ENCODE peak calls at places on chromosomes 5 and 9, in nine cellular contexts. E, X, T, B, F, R, Q, I and N are unnamed samples.

GRCh38 chr9:137956688-137957385 is 79.3 kb downstream of the CACNA1B start:
- DNase-seq in X (no peak), B (no peak), I (no peak), T (no peak), Q (no peak), F (no peak), R (no peak), E (no peak), N (no peak)

GRCh38 chr5:4868140-4868735 is 271.9 kb upstream of the ADAMTS16 start:
- DNase-seq in F (peak; percentile 12), B (peak; percentile 29), Q (peak; percentile 23), X (peak; percentile 84), I (no peak), R (peak; percentile 43), T (no peak), E (no peak), N (peak; percentile 39)

GRCh38 chr9:116756995-116757394 is 69.9 kb downstream of the TRIM32 start:
- DNase-seq in Q (no peak), I (no peak), X (no peak), T (no peak), R (no peak), B (no peak), F (no peak), E (no peak), N (no peak)

GRCh38 chr9:109064963-109065701 is 51.8 kb upstream of the CTNNAL1 start:
- DNase-seq in Q (peak; percentile 33), X (no peak), T (no peak), F (peak; percentile 63), E (no peak), R (peak; percentile 32), B (peak; percentile 51), I (no peak), N (no peak)

GRCh38 chr9:24351258-24351657 is 194.4 kb downstream of the IZUMO3 start:
- DNase-seq in I (no peak), T (no peak), F (no peak), Q (no peak), B (no peak), E (no peak), R (no peak), X (no peak), N (no peak)

GRCh38 chr5:141485305-141486055 is 650 bp downstream of the PCDHGC4 start:
- DNase-seq in T (no peak), Q (no peak), F (no peak), X (no peak), I (no peak), R (no peak), E (no peak), B (no peak), N (no peak)

GRCh38 chr9:22214497-22215031 is 205.5 kb upstream of the CDKN2B start:
- DNase-seq in F (no peak), I (peak; percentile 47), T (no peak), E (no peak), R (no peak), Q (peak; percentile 83), X (no peak), B (peak; percentile 34), N (peak; percentile 51)

GRCh38 chr5:31119938-31120641 is 73.4 kb upstream of the CDH6 start:
- DNase-seq in X (no peak), R (no peak), T (no peak), Q (no peak), I (no peak), F (peak; percentile 86), B (no peak), E (no peak), N (peak; percentile 1)

GRCh38 chr9:114316605-114317230 is 6.2 kb upstream of the ORM1 start:
- DNase-seq in R (no peak), Q (no peak), I (no peak), E (peak; percentile 14), B (peak; percentile 8), F (no peak), X (no peak), T (no peak), N (no peak)

GRCh38 chr9:120626512-120626911 is 46.5 kb upstream of the CDK5RAP2 start:
- DNase-seq in X (no peak), I (no peak), E (no peak), T (no peak), F (no peak), R (no peak), Q (no peak), B (no peak), N (no peak)

GRCh38 chr5:75046366-75047142 is 5.8 kb downstream of the GCNT4 start:
- DNase-seq in Q (peak; percentile 30), I (no peak), B (no peak), R (peak; percentile 5), E (no peak), F (no peak), T (no peak), X (no peak), N (no peak)

GRCh38 chr5:155103164-155103563 is 89.6 kb downstream of the KIF4B start:
- DNase-seq in F (no peak), E (no peak), I (no peak), Q (no peak), R (no peak), X (no peak), T (no peak), B (peak; percentile 16), N (peak; percentile 71)

GRCh38 chr9:19689324-19690087 is 99.3 kb downstream of the SLC24A2 start:
- DNase-seq in B (no peak), I (no peak), R (no peak), F (no peak), E (no peak), X (no peak), T (no peak), Q (no peak), N (peak; percentile 34)

GRCh38 chr9:30925635-30926034 is 1458.8 kb upstream of the ACO1 start:
- DNase-seq in R (no peak), F (no peak), T (no peak), E (no peak), B (no peak), X (no peak), Q (no peak), I (no peak), N (no peak)

GRCh38 chr5:13354611-13355010 is 589.9 kb downstream of the DNAH5 start:
- DNase-seq in B (no peak), F (peak; percentile 10), E (no peak), Q (no peak), I (no peak), T (no peak), R (peak; percentile 25), X (no peak), N (peak; percentile 17)

DNA sequence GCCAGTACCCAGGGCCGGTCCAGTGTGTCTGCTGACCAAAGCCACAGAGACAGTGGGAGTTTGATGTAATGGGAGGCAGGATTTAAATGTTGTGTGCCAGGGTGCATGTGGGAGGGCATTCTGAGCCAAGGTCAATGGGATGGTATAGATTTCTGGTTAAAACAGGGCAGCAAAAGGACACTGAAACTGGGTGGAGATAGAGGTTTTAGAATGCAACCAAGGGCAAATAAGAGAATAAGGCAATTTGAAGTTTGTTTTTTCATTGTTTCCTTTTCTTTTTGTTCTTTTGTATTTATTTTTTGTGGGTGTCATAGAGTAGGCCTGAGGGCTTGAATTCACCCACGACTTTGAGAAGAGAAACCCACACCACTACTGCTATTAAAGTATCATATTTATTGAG is 65.5 kb upstream of the CLINT1 start:
- DNase-seq in I (no peak), R (no peak), F (no peak), Q (no peak), T (no peak), E (no peak), X (no peak), B (no peak), N (no peak)
- TF ChIP-seq CTCF in I (no peak), R (no peak), F (no peak), Q (no peak), T (no peak), E (no peak), X (no peak), B (no peak), N (no peak)

DNA sequence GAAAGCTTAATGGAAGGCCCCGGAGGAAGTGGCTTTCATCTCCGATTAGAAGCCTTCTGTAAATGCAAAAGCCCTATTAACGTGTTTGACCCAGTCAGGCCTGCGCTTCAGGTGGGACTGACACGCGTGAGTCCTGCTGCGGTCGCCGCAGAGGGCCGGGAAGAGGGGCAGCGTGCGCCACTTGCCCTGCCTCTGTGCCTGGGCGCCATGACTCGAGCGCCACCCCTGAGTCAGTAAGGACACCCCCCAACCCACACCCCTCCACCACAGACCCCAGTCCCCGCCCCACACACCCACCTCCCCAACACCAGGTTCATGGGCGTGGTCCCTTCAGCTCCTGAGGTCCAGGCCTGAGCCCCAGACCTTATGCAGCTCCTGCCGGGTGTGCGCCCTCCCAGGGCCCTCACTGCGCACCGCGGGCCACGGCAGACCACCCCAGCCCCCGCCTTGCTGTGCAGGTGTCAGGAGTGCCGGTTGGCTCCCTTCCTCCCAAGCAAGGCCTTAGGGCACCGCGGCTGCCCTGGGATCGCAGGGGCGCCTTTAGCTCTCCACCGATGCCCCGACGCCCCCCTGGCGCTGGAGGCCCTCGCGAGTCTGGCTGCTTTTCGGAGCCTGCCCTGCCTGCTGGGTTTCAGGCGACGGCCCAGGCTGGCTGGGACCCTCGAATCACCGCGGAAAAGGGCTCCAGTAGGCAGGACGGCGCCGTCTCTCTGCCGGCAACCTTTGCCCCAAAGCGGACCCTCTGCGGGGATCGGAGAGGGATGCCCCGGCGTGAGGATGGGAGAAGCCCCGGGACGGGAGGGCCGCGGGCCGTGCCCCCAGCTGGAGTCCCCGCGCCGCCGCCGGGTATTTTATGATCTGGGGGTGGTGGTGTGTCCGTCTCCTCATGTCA is 625 bp upstream of the OLFM1 start:
- DNase-seq in E (peak; percentile 47), B (no peak), F (no peak), T (peak; percentile 52), R (no peak), Q (no peak), I (no peak), X (no peak), N (no peak)
- H3K4me3 ChIP-seq in E (no peak overlapping the region), B (peak overlapping the region; percentile 45), F (no peak overlapping the region), T (peak overlapping the region; percentile 63), R (no peak overlapping the region), Q (no peak overlapping the region), I (no peak overlapping the region), X (peak overlapping the region; percentile 61), N (no peak overlapping the region)

DNA sequence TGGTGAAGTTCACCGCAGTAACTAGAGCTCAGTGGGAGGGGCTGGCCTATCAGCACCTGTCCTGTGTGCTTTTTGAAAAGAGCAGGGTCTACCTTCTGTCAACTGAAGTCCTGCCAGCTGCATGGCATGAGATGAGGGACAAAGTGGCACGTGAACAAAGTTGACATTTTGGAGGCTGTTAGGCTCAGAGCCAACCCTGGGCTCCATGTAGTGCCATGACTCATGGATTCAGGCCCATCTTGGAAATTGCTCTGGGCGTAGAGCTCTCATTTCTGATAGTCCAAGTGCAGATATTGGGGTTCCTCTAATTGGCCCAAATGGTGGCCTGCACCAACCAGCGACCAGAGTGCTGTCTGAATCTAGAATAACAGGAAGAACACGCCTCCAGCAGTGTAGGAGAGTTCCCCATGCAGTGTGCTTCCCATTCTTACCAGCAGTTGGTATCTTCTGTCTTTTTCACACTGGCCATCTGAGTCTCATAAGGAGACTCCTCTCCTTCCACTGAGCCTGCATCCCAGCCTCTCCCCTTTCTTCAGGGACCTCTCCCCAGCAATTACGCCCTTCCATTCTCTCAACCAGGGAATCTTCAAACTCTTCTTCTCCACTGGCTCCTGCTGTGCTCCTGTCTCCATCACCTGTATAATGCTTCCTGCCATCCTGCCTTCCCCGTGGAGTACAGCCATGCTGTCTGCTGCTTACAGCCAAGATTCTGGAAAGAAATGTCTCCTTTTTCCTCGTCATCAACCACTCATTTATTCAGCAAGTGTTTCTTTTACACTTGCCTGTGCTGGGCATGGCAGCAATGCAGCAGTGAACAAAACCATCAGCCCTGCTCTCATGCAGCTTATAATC is 30.4 kb downstream of the IRF1 start:
- DNase-seq in X (no peak), Q (peak; percentile 61), B (no peak), F (no peak), R (no peak), E (no peak), T (no peak), I (no peak), N (no peak)
- TF ChIP-seq CTCF in X (no peak), Q (peak; percentile 48), B (peak; percentile 10), F (no peak), R (peak; percentile 12), E (no peak), T (no peak), I (no peak), N (no peak)

GRCh38 chr5:139684350-139684880 is 36.3 kb downstream of the CXXC5 start:
- DNase-seq in B (no peak), X (no peak), T (no peak), R (no peak), I (no peak), E (no peak), Q (no peak), F (no peak), N (no peak)
- H3K4me3 ChIP-seq in B (no peak overlapping the region), X (no peak overlapping the region), T (peak overlapping the region; percentile 22), R (no peak overlapping the region), I (no peak overlapping the region), E (no peak overlapping the region), Q (no peak overlapping the region), F (no peak overlapping the region), N (no peak overlapping the region)